ENCODE peak calls at places on chromosomes 12 and 14, in eight cellular contexts. D is SK-N-SH, S is neural progenitor cell, J is GM23338, G is OCI-LY7, V is HCT116, P is hepatocyte, A is GM23248. X is an unnamed sample. For H3K4me1, the result is how much of the 10 kb centered on the place peaks cover.

GRCh38 chr12:43444940-43445564 is 107.0 kb downstream of the ADAMTS20 start:
- DNase-seq in P (peak), S (peak), V (peak), J (peak), A (peak), G (peak), D (peak), X (peak)

GRCh38 chr12:13546231-13546630 is 349.7 kb downstream of the EMP1 start:
- DNase-seq in G (no peak), P (no peak), V (no peak), D (no peak), J (no peak), S (no peak), A (no peak), X (no peak)

GRCh38 chr14:95877633-95878032 is 1.0 kb downstream of the TUNAR start:
- DNase-seq in S (no peak), G (no peak), P (no peak), A (no peak), J (no peak), V (no peak), D (no peak), X (no peak)

GRCh38 chr14:73280903-73281302 is 43.6 kb downstream of the PAPLN start:
- DNase-seq in V (no peak), D (no peak), A (no peak), P (no peak), S (no peak), G (no peak), J (no peak), X (peak)

GRCh38 chr14:33668066-33668465 is 282.8 kb downstream of the EGLN3 start:
- DNase-seq in S (no peak), P (no peak), J (no peak), A (peak), D (no peak), G (no peak), V (no peak), X (peak)

GRCh38 chr12:48002179-48002601 is 2.1 kb downstream of the COL2A1 start:
- DNase-seq in V (no peak), A (peak), G (no peak), D (peak), J (peak), P (no peak), S (peak), X (no peak)

GRCh38 chr12:11697670-11698387 is 48.4 kb downstream of the ETV6 start:
- DNase-seq in S (no peak), D (no peak), P (no peak), G (no peak), J (no peak), V (no peak), A (peak), X (peak)

GRCh38 chr12:105449406-105449805 is 118.9 kb downstream of the C12orf75 start:
- DNase-seq in A (no peak), P (no peak), J (no peak), D (no peak), S (no peak), V (no peak), G (no peak), X (no peak)

GRCh38 chr14:51846631-51847488 is 13.6 kb upstream of the GNG2 start:
- DNase-seq in D (peak), G (peak), S (peak), P (peak), V (no peak), J (peak), A (no peak), X (no peak)

GRCh38 chr14:102131741-102132140 is 8.0 kb upstream of the WDR20 start:
- DNase-seq in J (no peak), D (no peak), P (no peak), A (peak), V (no peak), G (no peak), S (no peak), X (no peak)

GRCh38 chr12:68378859-68379628 is 46.9 kb upstream of the MDM1 start:
- DNase-seq in J (no peak), P (peak), V (no peak), G (no peak), A (peak), D (no peak), S (no peak), X (peak)

GRCh38 chr14:101442451-101442850 is 118.8 kb upstream of the DIO3 start:
- DNase-seq in S (no peak), P (no peak), A (no peak), V (no peak), D (no peak), G (peak), J (no peak), X (no peak)

GRCh38 chr12:103020839-103021238 is 63.4 kb downstream of the ASCL1 start:
- DNase-seq in A (no peak), P (no peak), V (no peak), J (no peak), G (no peak), D (no peak), S (no peak), X (no peak)

GRCh38 chr14:37142835-37143499 is 29.4 kb downstream of the SLC25A21 start:
- DNase-seq in V (no peak), J (no peak), D (no peak), A (peak), P (no peak), G (no peak), S (peak), X (peak)

GRCh38 chr12:20411309-20411708 is 43.0 kb downstream of the PDE3A start:
- DNase-seq in G (no peak), P (no peak), A (no peak), V (no peak), S (no peak), J (no peak), D (no peak), X (no peak)

GRCh38 chr12:77031745-77032144 is 33.6 kb downstream of the E2F7 start:
- DNase-seq in J (no peak), A (peak), G (no peak), D (peak), P (no peak), S (no peak), V (no peak), X (no peak)

GRCh38 chr14:92352158-92352985 is 29.4 kb downstream of the SLC24A4 start:
- DNase-seq in J (peak), A (peak), G (peak), V (peak), D (no peak), P (no peak), S (peak), X (peak)

GRCh38 chr14:74634964-74635363 is 22.9 kb upstream of the LTBP2 start:
- DNase-seq in D (no peak), S (peak), P (no peak), G (no peak), A (no peak), J (no peak), V (no peak), X (no peak)

GRCh38 chr12:121872546-121873223 is 14.0 kb upstream of the HPD start:
- DNase-seq in D (peak), S (no peak), A (peak), J (no peak), P (peak), V (no peak), G (no peak), X (peak)

GRCh38 chr12:116818341-116818856 is 62.8 kb downstream of the HRK start:
- DNase-seq in V (no peak), D (peak), S (no peak), A (peak), J (no peak), P (no peak), G (peak), X (peak)

GRCh38 chr14:36520601-36521525 is 831 bp upstream of the NKX2-1 start:
- DNase-seq in S (peak), G (no peak), J (peak), P (peak), V (peak), A (peak), D (peak), X (peak)

GRCh38 chr12:116539905-116540482 is 19.2 kb upstream of the MAP1LC3B2 start:
- DNase-seq in A (peak), J (peak), P (peak), S (peak), V (no peak), G (no peak), D (peak), X (peak)

GRCh38 chr12:15584366-15585041 is 204.7 kb downstream of the EPS8 start:
- DNase-seq in V (peak), D (peak), A (peak), J (peak), G (peak), P (peak), S (peak), X (peak)

GRCh38 chr12:81450920-81451739 is 308.0 kb downstream of the PPFIA2 start:
- DNase-seq in D (peak), V (peak), P (peak), G (peak), S (peak), J (peak), A (peak), X (peak)

GRCh38 chr14:58805057-58805456 is 167.3 kb downstream of the DACT1 start:
- DNase-seq in V (no peak), A (peak), S (no peak), J (no peak), D (peak), G (no peak), P (no peak), X (no peak)

GRCh38 chr12:5511644-5512584 is 80.0 kb downstream of the NTF3 start:
- DNase-seq in V (peak), G (peak), A (peak), P (peak), D (peak), J (peak), S (peak), X (peak)

GRCh38 chr12:21884942-21885341 is 56.3 kb downstream of the ABCC9 start:
- DNase-seq in J (no peak), P (no peak), A (no peak), S (no peak), D (no peak), G (no peak), V (no peak), X (no peak)

GRCh38 chr12:101038289-101038871 is 171.7 kb downstream of the SLC5A8 start:
- DNase-seq in P (no peak), J (no peak), A (peak), G (no peak), D (no peak), V (no peak), S (no peak), X (no peak)

GRCh38 chr12:124013073-124013472 is 40.1 kb downstream of the ZNF664 start:
- DNase-seq in P (no peak), D (no peak), V (no peak), G (no peak), J (no peak), A (no peak), S (no peak), X (no peak)

GRCh38 chr14:70013269-70013873 is 134.2 kb downstream of the SMOC1 start:
- DNase-seq in P (peak), V (peak), S (peak), A (peak), J (peak), D (peak), G (peak), X (peak)

GRCh38 chr14:25048170-25049126 is 1.5 kb downstream of the STXBP6 start:
- DNase-seq in J (peak), D (no peak), G (no peak), A (peak), V (no peak), S (no peak), P (peak), X (peak)

GRCh38 chr12:4307593-4308333 is 13.2 kb upstream of the TIGAR start:
- DNase-seq in A (peak), V (peak), S (peak), D (peak), P (peak), G (peak), J (peak), X (peak)

GRCh38 chr12:25266522-25266921 is 15.8 kb upstream of the KRAS start:
- DNase-seq in A (peak), V (no peak), P (peak), J (no peak), G (no peak), D (no peak), S (no peak), X (no peak)

GRCh38 chr14:89284368-89285058 is 132.5 kb downstream of the FOXN3 start:
- DNase-seq in S (no peak), P (no peak), D (no peak), V (no peak), G (no peak), A (peak), J (no peak), X (no peak)

GRCh38 chr12:48925218-48925871 is at the start of gene FKBP11:
- DNase-seq in P (peak), G (peak), D (peak), S (peak), A (peak), V (no peak), J (peak), X (no peak)

GRCh38 chr12:71780207-71780822 is 25.7 kb downstream of the RAB21 start:
- DNase-seq in S (peak), P (peak), V (peak), J (peak), G (peak), A (peak), D (peak), X (peak)

GRCh38 chr12:85157023-85157626 is 121.0 kb downstream of the LRRIQ1 start:
- DNase-seq in G (no peak), J (peak), D (no peak), S (no peak), V (no peak), P (no peak), A (no peak), X (no peak)

GRCh38 chr14:55938249-55938791 is 179.9 kb upstream of the PELI2 start:
- DNase-seq in A (peak), G (no peak), S (no peak), D (no peak), P (peak), V (no peak), J (no peak), X (peak)

DNA sequence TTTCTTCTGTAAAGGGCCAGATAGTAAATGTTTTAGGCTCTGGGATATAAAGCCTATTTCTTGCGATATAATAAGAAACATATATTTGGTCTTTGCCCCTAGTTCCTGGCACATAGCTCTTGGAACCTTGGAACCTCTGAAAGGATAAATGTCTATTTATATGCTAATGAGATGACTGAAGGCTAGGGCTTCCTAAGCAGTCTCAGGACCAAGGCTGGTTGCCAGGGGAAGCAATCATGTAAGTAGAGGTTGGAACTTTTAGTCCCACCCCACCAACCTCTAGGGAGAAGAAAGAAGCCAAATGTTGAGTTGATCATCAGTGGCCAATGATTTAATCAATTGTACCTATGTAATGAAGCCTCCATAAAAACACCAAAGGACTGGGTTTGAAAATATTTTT is 26.6 kb upstream of the NFYB start:
- DNase-seq in P (no peak), V (no peak), S (peak), G (no peak), A (no peak), D (no peak), J (peak), X (no peak)
- TF ChIP-seq EZH2phosphoT487 in P (no peak), V (no peak), S (no peak), G (no peak), A (no peak), D (no peak), J (no peak), X (no peak)

GRCh38 chr14:103702095-103702494 is 13.2 kb downstream of the XRCC3 start:
- DNase-seq in A (no peak), G (no peak), J (no peak), P (no peak), D (no peak), S (no peak), V (no peak), X (no peak)
- H3K4me1 ChIP-seq in A (under half), G (half or more), J (under half), P (under half), D (under half), S (under half), V (under half), X (under half)

GRCh38 chr12:132217371-132217770 is 73.1 kb downstream of the NOC4L start:
- DNase-seq in V (no peak), S (no peak), A (no peak), J (no peak), D (no peak), P (no peak), G (no peak), X (no peak)
- TF ChIP-seq EZH2phosphoT487 in V (no peak), S (no peak), A (no peak), J (no peak), D (no peak), P (no peak), G (no peak), X (no peak)

GRCh38 chr14:100285913-100286400 is 20.3 kb downstream of the SLC25A29 start:
- DNase-seq in P (no peak), J (no peak), G (no peak), D (no peak), S (no peak), V (no peak), A (no peak), X (no peak)

GRCh38 chr14:100287202-100287997 is 18.8 kb downstream of the SLC25A29 start:
- DNase-seq in V (no peak), S (no peak), J (no peak), D (no peak), A (no peak), G (no peak), P (no peak), X (no peak)

GRCh38 chr14:100286484-100287191 is 19.6 kb downstream of the SLC25A29 start:
- DNase-seq in P (no peak), V (no peak), S (no peak), A (no peak), J (no peak), G (no peak), D (no peak), X (no peak)

GRCh38 chr14:100283984-100284881 is 22.0 kb downstream of the SLC25A29 start:
- DNase-seq in J (peak), S (no peak), D (peak), A (no peak), G (no peak), P (no peak), V (no peak), X (no peak)

DNA sequence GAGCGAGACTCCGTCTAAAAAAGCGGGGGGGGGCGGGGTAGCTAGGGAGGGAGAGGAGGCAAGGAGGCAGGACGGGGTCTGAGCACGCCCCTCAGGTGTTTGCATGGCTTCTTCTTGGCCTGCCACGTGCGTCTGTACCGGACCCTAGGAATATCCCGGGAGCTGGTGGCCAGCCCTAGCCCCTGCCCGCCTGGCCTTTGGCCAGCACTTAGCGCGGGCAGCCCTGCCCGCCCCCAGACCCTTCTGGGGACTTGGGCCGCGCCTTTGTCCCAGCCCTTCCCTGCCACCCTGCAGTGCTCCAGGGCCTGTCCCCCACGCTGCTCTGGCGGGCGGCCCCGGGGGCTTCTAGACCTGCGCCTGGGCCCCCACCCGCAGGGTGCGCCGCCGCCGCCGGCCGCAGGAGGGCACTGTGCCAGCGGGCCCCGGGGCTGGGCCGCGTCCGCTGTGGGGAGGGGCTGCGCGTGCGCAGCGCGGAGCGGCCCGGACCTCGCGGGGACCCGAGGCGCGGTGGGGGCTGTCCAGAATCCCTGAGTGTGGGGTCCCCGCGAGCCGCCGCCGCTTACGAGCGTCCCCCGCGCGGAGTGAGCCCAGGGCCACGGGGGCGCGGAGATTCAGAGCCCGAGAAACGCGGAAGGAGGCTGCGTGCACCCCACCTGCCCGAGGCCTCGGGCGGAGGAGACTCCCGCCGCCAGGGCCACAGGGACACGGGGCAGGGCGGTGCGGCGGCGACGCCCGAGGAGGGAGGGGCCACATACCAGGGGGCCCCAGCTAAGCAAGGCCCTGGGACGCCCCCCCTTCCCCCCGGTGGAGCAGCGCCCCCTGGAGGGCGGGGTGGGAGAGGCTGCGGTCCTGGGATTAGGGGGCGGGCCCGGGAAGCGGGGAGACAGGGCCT is 21.0 kb downstream of the SLC25A29 start:
- DNase-seq in D (peak), A (peak), S (peak), G (peak), J (peak), V (no peak), P (peak), X (peak)
- H3K4me1 ChIP-seq in D (under half), A (under half), S (under half), G (under half), J (under half), V (under half), P (under half), X (under half)

GRCh38 chr12:95908573-95908972 is 33.8 kb downstream of the CCDC38 start:
- DNase-seq in D (no peak), P (no peak), S (no peak), A (peak), V (no peak), J (no peak), G (no peak), X (peak)

GRCh38 chr12:95909871-95910270 is 32.5 kb downstream of the CCDC38 start:
- DNase-seq in D (no peak), A (no peak), G (no peak), P (no peak), J (no peak), S (no peak), V (no peak), X (no peak)
- TF ChIP-seq EZH2phosphoT487 in D (no peak), A (no peak), G (no peak), P (no peak), J (no peak), S (no peak), V (no peak), X (no peak)

X was measured in PC-3.